ENCODE peak calls at places on chromosomes 3 and 15, in four cellular contexts. P is NCI-H2081, K is adipocyte, H is right cardiac atrium. Q is an unnamed sample.
A peak's percentile ranks its signal among the peaks of the same experiment; 100 is the strongest.

GRCh38 chr15:65304393-65305143 is at the start of gene RNU5B-1:
- DNase-seq in H (peak; percentile 65), P (peak; percentile 92), K (peak; percentile 95), Q (no peak)

GRCh38 chr3:115975353-115975752 is 352.0 kb downstream of the GAP43 start:
- DNase-seq in K (peak; percentile 61), P (no peak), H (no peak), Q (no peak)

GRCh38 chr3:48930590-48930989 is 11.9 kb downstream of the ARIH2 start:
- DNase-seq in H (no peak), P (no peak), K (peak; percentile 47), Q (no peak)

GRCh38 chr15:71136159-71137137 is 21.2 kb downstream of the THSD4 start:
- DNase-seq in K (peak; percentile 72), P (no peak), H (no peak), Q (no peak)

GRCh38 chr15:68052431-68052830 is 1.7 kb upstream of the PIAS1 start:
- DNase-seq in K (no peak), P (no peak), H (no peak), Q (no peak)

GRCh38 chr3:106534206-106534605 is 665.4 kb upstream of the CBLB start:
- DNase-seq in K (no peak), P (no peak), H (no peak), Q (no peak)

GRCh38 chr3:124759666-124760401 is 29.6 kb downstream of the UMPS start:
- DNase-seq in P (no peak), H (no peak), K (no peak), Q (no peak)

GRCh38 chr3:13607821-13608620 is 59.1 kb downstream of the FBLN2 start:
- DNase-seq in P (no peak), H (no peak), K (peak; percentile 10), Q (no peak)

GRCh38 chr3:127857270-127857801 is 35.0 kb upstream of the MGLL start:
- DNase-seq in K (peak; percentile 28), P (peak; percentile 62), H (no peak), Q (no peak)

GRCh38 chr15:74964794-74965193 is 8.2 kb upstream of the RPP25 start:
- DNase-seq in P (no peak), K (peak; percentile 19), H (no peak), Q (no peak)

GRCh38 chr3:184018424-184018973 is 815 bp upstream of the ABCC5 start:
- DNase-seq in K (no peak), H (no peak), P (no peak), Q (no peak)

GRCh38 chr3:133895208-133896001 is at the start of gene RAB6B:
- DNase-seq in K (peak; percentile 86), P (peak; percentile 67), H (peak; percentile 82), Q (no peak)

GRCh38 chr3:24624938-24625681 is 130.5 kb upstream of the THRB start:
- DNase-seq in P (no peak), K (no peak), H (no peak), Q (no peak)

GRCh38 chr15:74777769-74778598 is 3.9 kb upstream of the CSK start:
- DNase-seq in P (no peak), H (peak; percentile 27), K (no peak), Q (no peak)

GRCh38 chr3:12772462-12772861 is 13.4 kb upstream of the TMEM40 start:
- DNase-seq in K (no peak), P (no peak), H (no peak), Q (no peak)

GRCh38 chr3:132543016-132543739 is 53.9 kb upstream of the ACKR4 start:
- DNase-seq in H (no peak), K (peak; percentile 92), P (no peak), Q (no peak)

GRCh38 chr3:49868951-49869454 is 703 bp downstream of the CAMKV start:
- DNase-seq in P (no peak), K (no peak), H (no peak), Q (no peak)

GRCh38 chr3:17278006-17278405 is 393.3 kb downstream of the PLCL2 start:
- DNase-seq in K (no peak), P (no peak), H (no peak), Q (no peak)